ENCODE peak calls at places on chromosomes 5 and 9, in four cellular contexts. C, O, A and M are unnamed samples.
A peak's percentile ranks its signal among the peaks of the same experiment; 100 is the strongest.

GRCh38 chr5:151770383-151771258 is 1.1 kb upstream of the G3BP1 start:
- DNase-seq in C (peak; percentile 73), O (peak; percentile 75), A (peak; percentile 28), M (peak; percentile 67)

GRCh38 chr5:175715627-175716522 is 58.0 kb downstream of the HRH2 start:
- DNase-seq in C (no peak), O (no peak), A (no peak), M (no peak)

GRCh38 chr9:135884328-135885035 is 22.9 kb downstream of the CAMSAP1 start:
- DNase-seq in C (no peak), O (peak; percentile 36), A (no peak), M (no peak)

GRCh38 chr9:2740616-2741015 is 23.3 kb downstream of the KCNV2 start:
- DNase-seq in C (no peak), O (no peak), A (no peak), M (no peak)

GRCh38 chr5:124866355-124867063 is 120.1 kb upstream of the ZNF608 start:
- DNase-seq in C (no peak), O (no peak), A (no peak), M (no peak)

GRCh38 chr9:20507431-20507830 is 114.9 kb downstream of the MLLT3 start:
- DNase-seq in C (no peak), O (no peak), A (no peak), M (no peak)

GRCh38 chr9:127865645-127866464 is 11.4 kb upstream of the ENG start:
- DNase-seq in C (no peak), O (no peak), A (no peak), M (no peak)

GRCh38 chr9:114285166-114285867 is 37.6 kb upstream of the ORM1 start:
- DNase-seq in C (no peak), O (peak; percentile 95), A (no peak), M (no peak)

GRCh38 chr5:116554764-116555163 is 19.9 kb downstream of the SEMA6A start:
- DNase-seq in C (peak; percentile 40), O (no peak), A (no peak), M (no peak)

GRCh38 chr9:98229090-98229395 is 26.4 kb downstream of the TBC1D2 start:
- DNase-seq in C (no peak), O (no peak), A (no peak), M (no peak)

GRCh38 chr9:93871286-93871685 is 83.9 kb downstream of the BARX1 start:
- DNase-seq in C (no peak), O (no peak), A (no peak), M (no peak)

GRCh38 chr5:155147222-155147621 is 133.7 kb downstream of the KIF4B start:
- DNase-seq in C (no peak), O (peak; percentile 57), A (no peak), M (no peak)